ENCODE peak calls at places on chromosomes 11 and 22, in five cellular contexts. U is CD8-positive, alpha-beta T cell; F is right atrium auricular region; X is NCI-H1092; I is T-cell. S is an unnamed sample.

GRCh38 chr11:127345819-127346459 is 345.4 kb upstream of the KIRREL3 start:
- DNase-seq in U (no peak), I (no peak), X (peak; percentile 51), F (no peak), S (peak; percentile 44)

GRCh38 chr22:27801197-27801615 is 350 bp downstream of the MN1 start:
- DNase-seq in U (peak; percentile 25), F (no peak), I (no peak), X (no peak), S (no peak)

GRCh38 chr11:629237-629583 is 2.2 kb upstream of the SCT start:
- DNase-seq in X (no peak), F (no peak), U (peak; percentile 23), I (no peak), S (no peak)

GRCh38 chr11:126426126-126426525 is 70.6 kb downstream of the ST3GAL4 start:
- DNase-seq in U (no peak), F (no peak), X (no peak), I (no peak), S (no peak)

GRCh38 chr22:35462558-35463230 is 62.8 kb downstream of the MCM5 start:
- DNase-seq in I (no peak), F (no peak), X (no peak), U (no peak), S (no peak)

GRCh38 chr22:34111210-34111824 is 191.0 kb upstream of the LARGE1 start:
- DNase-seq in F (peak; percentile 59), U (no peak), X (no peak), I (no peak), S (peak; percentile 43)

GRCh38 chr11:43578346-43579170 is 102.0 kb upstream of the HSD17B12 start:
- DNase-seq in F (no peak), U (no peak), X (no peak), I (no peak), S (peak; percentile 23)

GRCh38 chr11:16577490-16577889 is 161.0 kb upstream of the C11orf58 start:
- DNase-seq in F (no peak), U (no peak), I (no peak), X (no peak), S (no peak)

GRCh38 chr22:50396751-50397370 is 53.7 kb downstream of the PPP6R2 start:
- DNase-seq in X (no peak), F (no peak), I (no peak), U (no peak), S (no peak)

GRCh38 chr11:61950035-61950547 is at the start of gene BEST1:
- DNase-seq in F (no peak), X (no peak), U (no peak), I (no peak), S (no peak)

GRCh38 chr11:69923641-69924307 is 104.6 kb upstream of the FGF3 start:
- DNase-seq in F (no peak), U (no peak), I (no peak), X (no peak), S (no peak)

GRCh38 chr11:69558519-69558941 is 77.1 kb downstream of the LINC01488 start:
- DNase-seq in U (peak; percentile 15), X (no peak), F (no peak), I (peak; percentile 43), S (no peak)

GRCh38 chr11:65868076-65868667 is 4.4 kb downstream of the EFEMP2 start:
- DNase-seq in I (no peak), U (peak; percentile 41), X (peak; percentile 28), F (no peak), S (peak; percentile 65)

GRCh38 chr11:72589802-72590761 is 84.1 kb downstream of the PDE2A start:
- DNase-seq in X (no peak), I (peak; percentile 28), F (no peak), U (peak; percentile 60), S (peak; percentile 69)

GRCh38 chr22:49660794-49661781 is 166.6 kb downstream of the BRD1 start:
- DNase-seq in U (no peak), X (no peak), F (no peak), I (no peak), S (no peak)

GRCh38 chr22:45429921-45430775 is 16.7 kb downstream of the RIBC2 start:
- DNase-seq in X (no peak), I (no peak), U (no peak), F (no peak), S (no peak)

GRCh38 chr11:101745756-101746155 is 161.9 kb upstream of the TRPC6 start:
- DNase-seq in U (no peak), I (no peak), F (no peak), X (no peak), S (no peak)

GRCh38 chr11:128515766-128516466 is 71.4 kb downstream of the ETS1 start:
- DNase-seq in I (no peak), X (no peak), U (no peak), F (no peak), S (no peak)

GRCh38 chr11:11253995-11254394 is 99.1 kb downstream of the CSNK2A3 start:
- DNase-seq in U (no peak), I (no peak), F (no peak), X (no peak), S (no peak)

GRCh38 chr22:33054276-33054675 is 3.9 kb downstream of the SYN3 start:
- DNase-seq in I (no peak), U (no peak), F (no peak), X (no peak), S (no peak)

GRCh38 chr11:96256213-96256580 is 86.8 kb downstream of the MAML2 start:
- DNase-seq in U (no peak), X (no peak), I (no peak), F (no peak), S (peak; percentile 69)

GRCh38 chr11:65862941-65863888 is 3.0 kb downstream of the MUS81 start:
- DNase-seq in I (no peak), X (no peak), U (peak; percentile 4), F (no peak), S (peak; percentile 5)

GRCh38 chr11:132895340-132895739 is 637.0 kb downstream of the OPCML start:
- DNase-seq in F (no peak), U (no peak), I (no peak), X (no peak), S (no peak)

GRCh38 chr11:58060939-58061672 is 30.4 kb downstream of the OR6Q1 start:
- DNase-seq in U (no peak), I (no peak), X (no peak), F (no peak), S (no peak)

GRCh38 chr22:29454186-29454745 is 15.9 kb downstream of the RFPL1 start:
- DNase-seq in U (no peak), X (no peak), F (no peak), I (no peak), S (no peak)

GRCh38 chr22:28187612-28188011 is 268.6 kb upstream of the PITPNB start:
- DNase-seq in I (no peak), F (no peak), U (no peak), X (no peak), S (no peak)

GRCh38 chr11:2516276-2517015 is 71.6 kb downstream of the KCNQ1 start:
- DNase-seq in I (no peak), U (peak; percentile 2), F (no peak), X (no peak), S (peak; percentile 0)

GRCh38 chr11:99968336-99968735 is 718.8 kb upstream of the ARHGAP42 start:
- DNase-seq in U (no peak), X (no peak), F (no peak), I (no peak), S (no peak)

GRCh38 chr11:101008961-101009684 is 120.5 kb downstream of the PGR start:
- DNase-seq in F (no peak), X (no peak), U (no peak), I (no peak), S (no peak)

GRCh38 chr11:24747275-24748251 is 250.7 kb downstream of the LUZP2 start:
- DNase-seq in F (no peak), I (no peak), U (no peak), X (no peak), S (no peak)

GRCh38 chr11:637593-638507 is 781 bp downstream of the DRD4 start:
- DNase-seq in F (no peak), U (no peak), I (no peak), X (no peak), S (no peak)

GRCh38 chr11:27806122-27806521 is 105.9 kb upstream of the BDNF start:
- DNase-seq in U (no peak), I (no peak), F (no peak), X (no peak), S (no peak)

GRCh38 chr22:19352766-19353165 is 61.2 kb upstream of the CLTCL1 start:
- DNase-seq in X (no peak), I (no peak), F (no peak), U (no peak), S (no peak)

GRCh38 chr11:77345621-77346020 is 44.1 kb upstream of the GDPD4 start:
- DNase-seq in F (no peak), U (no peak), X (no peak), I (no peak), S (no peak)

GRCh38 chr11:17613428-17613962 is 66.4 kb downstream of the OTOG start:
- DNase-seq in X (no peak), I (no peak), F (peak; percentile 26), U (no peak), S (no peak)

GRCh38 chr11:102341844-102342318 is 5.1 kb upstream of the BIRC2 start:
- DNase-seq in X (peak; percentile 52), U (peak; percentile 78), F (peak; percentile 80), I (peak; percentile 51), S (peak; percentile 86)

GRCh38 chr22:44344407-44344806 is 31.7 kb upstream of the SHISAL1 start:
- DNase-seq in F (no peak), X (no peak), I (no peak), U (no peak), S (no peak)

GRCh38 chr11:31757245-31757835 is 53.8 kb downstream of the PAX6 start:
- DNase-seq in U (no peak), I (no peak), X (no peak), F (no peak), S (no peak)

GRCh38 chr22:24445481-24446290 is 18.3 kb downstream of the ADORA2A start:
- DNase-seq in I (no peak), F (no peak), X (no peak), U (no peak), S (peak; percentile 77)

S was measured in NB4.